ENCODE peak calls at places on chromosome X, in eight cellular contexts. U, G, P, E, O, W, T and D are unnamed samples.

GRCh38 chrX:74422029-74422352 is 698 bp downstream of the SLC16A2 start:
- DNase-seq in U (no peak), G (no peak), P (no peak), E (no peak), O (no peak), W (no peak), T (no peak), D (no peak)

GRCh38 chrX:148228521-148228920 is 247.4 kb downstream of the FMR1NB start:
- DNase-seq in U (no peak), G (no peak), P (no peak), E (no peak), O (no peak), W (no peak), T (no peak), D (no peak)

GRCh38 chrX:139290310-139290709 is 240.2 kb upstream of the F9 start:
- DNase-seq in U (no peak), G (no peak), P (no peak), E (no peak), O (no peak), W (peak), T (no peak), D (no peak)

GRCh38 chrX:46554942-46555341 is 9.7 kb upstream of the ZNF674 start:
- DNase-seq in U (no peak), G (peak), P (no peak), E (no peak), O (no peak), W (peak), T (no peak), D (no peak)

GRCh38 chrX:116823677-116824076 is 360.9 kb upstream of the CT83 start:
- DNase-seq in U (no peak), G (no peak), P (no peak), E (no peak), O (no peak), W (no peak), T (no peak), D (no peak)

GRCh38 chrX:9204560-9204959 is 170.6 kb upstream of the FAM9B start:
- DNase-seq in U (no peak), G (peak), P (no peak), E (no peak), O (no peak), W (peak), T (no peak), D (no peak)

GRCh38 chrX:100381613-100382012 is 28.5 kb downstream of the PCDH19 start:
- DNase-seq in U (no peak), G (peak), P (no peak), E (no peak), O (no peak), W (peak), T (no peak), D (no peak)

GRCh38 chrX:68945603-68946228 is 116.9 kb downstream of the EFNB1 start:
- DNase-seq in U (peak), G (peak), P (no peak), E (no peak), O (no peak), W (peak), T (no peak), D (peak)

GRCh38 chrX:85140963-85141362 is 102.6 kb downstream of the SATL1 start:
- DNase-seq in U (no peak), G (no peak), P (no peak), E (no peak), O (no peak), W (no peak), T (no peak), D (no peak)

GRCh38 chrX:49042581-49043219 is 457 bp downstream of the TFE3 start:
- DNase-seq in U (no peak), G (peak), P (peak), E (no peak), O (peak), W (no peak), T (no peak), D (no peak)

GRCh38 chrX:9785944-9786741 is at the start of gene SHROOM2:
- DNase-seq in U (peak), G (no peak), P (no peak), E (no peak), O (peak), W (peak), T (no peak), D (no peak)

GRCh38 chrX:113522814-113523213 is 682.2 kb upstream of the AMOT start:
- DNase-seq in U (no peak), G (peak), P (no peak), E (no peak), O (no peak), W (no peak), T (no peak), D (no peak)

GRCh38 chrX:43121637-43122036 is 343.7 kb upstream of the PPP1R2C start:
- DNase-seq in U (no peak), G (no peak), P (no peak), E (no peak), O (no peak), W (no peak), T (no peak), D (no peak)

GRCh38 chrX:53479295-53479694 is 45.1 kb upstream of the HSD17B10 start:
- DNase-seq in U (no peak), G (no peak), P (no peak), E (no peak), O (no peak), W (no peak), T (no peak), D (peak)

GRCh38 chrX:8192276-8192675 is 21.2 kb upstream of the VCX2 start:
- DNase-seq in U (no peak), G (no peak), P (no peak), E (no peak), O (no peak), W (no peak), T (no peak), D (no peak)

GRCh38 chrX:119150163-119151135 is 22.8 kb upstream of the KIAA1210 start:
- DNase-seq in U (no peak), G (no peak), P (no peak), E (no peak), O (peak), W (no peak), T (no peak), D (no peak)

GRCh38 chrX:129980540-129981206 is 1.8 kb upstream of the BCORL1 start:
- DNase-seq in U (peak), G (no peak), P (peak), E (no peak), O (peak), W (peak), T (peak), D (peak)

GRCh38 chrX:96424007-96424406 is 260.6 kb upstream of the DIAPH2 start:
- DNase-seq in U (no peak), G (peak), P (no peak), E (no peak), O (no peak), W (peak), T (no peak), D (no peak)

GRCh38 chrX:143623657-143624056 is 12.2 kb downstream of the SLITRK4 start:
- DNase-seq in U (no peak), G (no peak), P (no peak), E (no peak), O (no peak), W (no peak), T (no peak), D (no peak)

GRCh38 chrX:70166601-70167590 is 10.4 kb upstream of the DGAT2L6 start:
- DNase-seq in U (no peak), G (peak), P (no peak), E (peak), O (no peak), W (peak), T (no peak), D (peak)

GRCh38 chrX:73916931-73917657 is 354.1 kb downstream of the CHIC1 start:
- DNase-seq in U (no peak), G (peak), P (no peak), E (peak), O (no peak), W (peak), T (no peak), D (peak)

GRCh38 chrX:129565046-129565649 is 25.1 kb downstream of the OCRL start:
- DNase-seq in U (no peak), G (no peak), P (no peak), E (no peak), O (peak), W (no peak), T (no peak), D (no peak)

GRCh38 chrX:28659269-28659668 is 72.0 kb downstream of the IL1RAPL1 start:
- DNase-seq in U (no peak), G (no peak), P (no peak), E (no peak), O (no peak), W (no peak), T (no peak), D (peak)

GRCh38 chrX:16577483-16578029 is 72.4 kb upstream of the S100G start:
- DNase-seq in U (no peak), G (no peak), P (no peak), E (no peak), O (no peak), W (no peak), T (no peak), D (no peak)

GRCh38 chrX:11759172-11759460 is 1.1 kb downstream of the MSL3 start:
- DNase-seq in U (no peak), G (no peak), P (no peak), E (no peak), O (no peak), W (no peak), T (no peak), D (no peak)

GRCh38 chrX:46803140-46803539 is 33.7 kb upstream of the RP2 start:
- DNase-seq in U (no peak), G (peak), P (no peak), E (no peak), O (no peak), W (peak), T (no peak), D (peak)

GRCh38 chrX:86348669-86349068 is 200.4 kb downstream of the DACH2 start:
- DNase-seq in U (peak), G (no peak), P (no peak), E (no peak), O (no peak), W (no peak), T (no peak), D (peak)
- H3K4me3 ChIP-seq in U (no peak), G (no peak), P (no peak), E (no peak), O (no peak), W (no peak), T (no peak), D (no peak)

GRCh38 chrX:131746491-131746968 is 202.7 kb downstream of the OR13H1 start:
- DNase-seq in U (peak), G (no peak), P (no peak), E (no peak), O (no peak), W (no peak), T (no peak), D (no peak)

GRCh38 chrX:131745942-131746489 is 202.1 kb downstream of the OR13H1 start:
- DNase-seq in U (no peak), G (no peak), P (no peak), E (no peak), O (no peak), W (no peak), T (no peak), D (no peak)

GRCh38 chrX:131752493-131753198 is 208.8 kb downstream of the OR13H1 start:
- DNase-seq in U (peak), G (no peak), P (no peak), E (no peak), O (no peak), W (no peak), T (no peak), D (no peak)

DNA sequence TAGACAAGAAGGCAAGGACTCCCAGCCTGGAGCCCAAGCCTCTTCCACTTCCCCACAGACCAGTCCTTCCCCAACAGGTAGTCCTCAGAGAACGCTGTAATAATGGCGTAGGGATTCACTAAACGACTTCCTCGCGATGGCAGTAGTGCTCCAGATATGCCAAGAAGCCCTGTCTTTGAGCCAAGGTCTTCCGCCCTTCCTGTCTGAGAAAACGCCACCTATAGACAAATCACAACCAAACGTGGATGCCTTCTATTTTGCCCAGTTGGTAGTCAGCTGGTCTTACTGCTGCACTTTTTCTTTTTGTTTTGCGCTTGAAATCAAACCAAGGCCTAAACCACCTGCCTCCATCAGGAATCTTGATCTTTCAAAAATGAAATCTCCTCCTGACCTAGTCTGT is 203.3 kb downstream of the OR13H1 start:
- DNase-seq in U (peak), G (no peak), P (no peak), E (peak), O (no peak), W (no peak), T (no peak), D (no peak)
- H3K4me3 ChIP-seq in U (peak), G (no peak), P (no peak), E (peak), O (no peak), W (no peak), T (no peak), D (no peak)

GRCh38 chrX:153495362-153495751 is 577 bp downstream of the BGN start:
- DNase-seq in U (no peak), G (no peak), P (peak), E (no peak), O (peak), W (peak), T (no peak), D (no peak)
- H3K4me3 ChIP-seq in U (no peak), G (peak), P (peak), E (peak), O (no peak), W (peak), T (no peak), D (no peak)

GRCh38 chrX:51894697-51895336 is 1.4 kb downstream of the MAGED1 start:
- DNase-seq in U (no peak), G (peak), P (peak), E (no peak), O (peak), W (peak), T (no peak), D (peak)
- H3K4me3 ChIP-seq in U (peak), G (peak), P (peak), E (peak), O (no peak), W (peak), T (no peak), D (peak)

GRCh38 chrX:150693782-150694574 is 782 bp downstream of the MTMR1 start:
- DNase-seq in U (peak), G (peak), P (peak), E (peak), O (peak), W (peak), T (peak), D (peak)
- H3K4me3 ChIP-seq in U (peak), G (peak), P (peak), E (peak), O (no peak), W (peak), T (peak), D (peak)

GRCh38 chrX:94633237-94633636 is 959.2 kb downstream of the FAM133A start:
- DNase-seq in U (no peak), G (no peak), P (no peak), E (no peak), O (no peak), W (no peak), T (no peak), D (no peak)
- H3K4me3 ChIP-seq in U (no peak), G (no peak), P (no peak), E (no peak), O (no peak), W (no peak), T (no peak), D (no peak)

GRCh38 chrX:12970691-12971202 is 4.2 kb upstream of the TMSB4X start:
- DNase-seq in U (peak), G (peak), P (peak), E (no peak), O (no peak), W (peak), T (no peak), D (peak)
- H3K4me3 ChIP-seq in U (no peak), G (no peak), P (peak), E (no peak), O (no peak), W (peak), T (peak), D (no peak)

DNA sequence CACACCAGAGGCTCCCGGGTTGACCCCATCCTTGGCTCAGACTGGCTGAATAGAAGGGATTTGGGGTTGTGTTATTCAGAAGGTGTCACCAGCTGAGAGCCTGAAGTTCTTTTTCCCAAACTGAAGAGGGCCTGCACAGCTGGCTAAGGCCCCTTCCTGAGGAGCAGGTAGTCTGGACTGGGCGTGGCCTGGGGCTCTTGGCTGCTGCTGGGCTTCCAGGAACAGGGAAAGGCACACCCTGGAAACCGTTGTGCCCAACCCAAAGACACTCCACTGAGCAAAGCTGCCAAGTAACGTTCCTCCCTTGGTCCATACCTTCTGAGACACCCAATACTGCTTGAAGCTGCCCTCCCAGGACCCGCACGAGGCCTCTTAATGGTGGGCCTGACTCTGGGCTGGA is 8.3 kb upstream of the CXCR3 start:
- DNase-seq in U (no peak), G (no peak), P (no peak), E (no peak), O (no peak), W (no peak), T (no peak), D (no peak)
- H3K4me3 ChIP-seq in U (no peak), G (no peak), P (no peak), E (no peak), O (no peak), W (no peak), T (no peak), D (no peak)

GRCh38 chrX:78105944-78106650 is 2.0 kb downstream of the PGK1 start:
- DNase-seq in U (no peak), G (no peak), P (no peak), E (no peak), O (no peak), W (peak), T (no peak), D (no peak)

GRCh38 chrX:78103656-78104446 is at the start of gene PGK1:
- DNase-seq in U (peak), G (peak), P (peak), E (peak), O (peak), W (peak), T (peak), D (peak)

GRCh38 chrX:78104447-78105176 is 564 bp downstream of the PGK1 start:
- DNase-seq in U (peak), G (peak), P (peak), E (peak), O (peak), W (peak), T (peak), D (peak)

GRCh38 chrX:78109458-78109857 is 5.4 kb downstream of the PGK1 start:
- DNase-seq in U (no peak), G (no peak), P (no peak), E (no peak), O (no peak), W (no peak), T (no peak), D (no peak)

GRCh38 chrX:78106651-78106986 is 2.6 kb downstream of the PGK1 start:
- DNase-seq in U (no peak), G (no peak), P (no peak), E (no peak), O (no peak), W (no peak), T (no peak), D (no peak)
- H3K4me3 ChIP-seq in U (no peak), G (no peak), P (no peak), E (no peak), O (no peak), W (peak), T (peak), D (no peak)